ENCODE peak calls at places on chromosomes 1 and 21, in seven cellular contexts. One of them, this sample, is unnamed.

GRCh38 chr1:197776348-197777082 is 1.2 kb upstream of the DENND1B start:
- DNase-seq in type B pancreatic cell: no peak
- DNase-seq in amniotic stem cell: no peak
- DNase-seq in HAP-1: no peak
- DNase-seq in cardiac fibroblast: peak
- DNase-seq in CD8-positive, alpha-beta memory T cell: peak
- DNase-seq in activated T-helper 1 cell treated with Interleukin-2 at 50 U/mL for 16 hours: no peak
- DNase-seq in this sample: no peak

GRCh38 chr1:201399352-201400126 is 415 bp upstream of the LAD1 start:
- DNase-seq in type B pancreatic cell: no peak
- DNase-seq in amniotic stem cell: no peak
- DNase-seq in HAP-1: no peak
- DNase-seq in cardiac fibroblast: no peak
- DNase-seq in CD8-positive, alpha-beta memory T cell: no peak
- DNase-seq in activated T-helper 1 cell treated with Interleukin-2 at 50 U/mL for 16 hours: no peak
- DNase-seq in this sample: no peak

GRCh38 chr21:29678616-29679015 is 261.2 kb downstream of the GRIK1 start:
- DNase-seq in type B pancreatic cell: no peak
- DNase-seq in amniotic stem cell: no peak
- DNase-seq in HAP-1: no peak
- DNase-seq in cardiac fibroblast: peak
- DNase-seq in CD8-positive, alpha-beta memory T cell: no peak
- DNase-seq in activated T-helper 1 cell treated with Interleukin-2 at 50 U/mL for 16 hours: no peak
- DNase-seq in this sample: no peak

GRCh38 chr1:244052011-244052727 is 1.1 kb downstream of the ZBTB18 start:
- DNase-seq in type B pancreatic cell: no peak
- DNase-seq in amniotic stem cell: no peak
- DNase-seq in HAP-1: peak
- DNase-seq in cardiac fibroblast: peak
- DNase-seq in CD8-positive, alpha-beta memory T cell: no peak
- DNase-seq in activated T-helper 1 cell treated with Interleukin-2 at 50 U/mL for 16 hours: no peak
- DNase-seq in this sample: no peak

GRCh38 chr1:66243548-66244130 is 290.3 kb upstream of the SGIP1 start:
- DNase-seq in type B pancreatic cell: no peak
- DNase-seq in amniotic stem cell: no peak
- DNase-seq in HAP-1: no peak
- DNase-seq in cardiac fibroblast: peak
- DNase-seq in CD8-positive, alpha-beta memory T cell: no peak
- DNase-seq in activated T-helper 1 cell treated with Interleukin-2 at 50 U/mL for 16 hours: no peak
- DNase-seq in this sample: no peak

GRCh38 chr1:177181631-177182291 is 11.0 kb downstream of the BRINP2 start:
- DNase-seq in type B pancreatic cell: peak
- DNase-seq in amniotic stem cell: peak
- DNase-seq in HAP-1: peak
- DNase-seq in cardiac fibroblast: peak
- DNase-seq in CD8-positive, alpha-beta memory T cell: no peak
- DNase-seq in activated T-helper 1 cell treated with Interleukin-2 at 50 U/mL for 16 hours: no peak
- DNase-seq in this sample: no peak

GRCh38 chr1:28173980-28174297 is 2.6 kb downstream of the PTAFR start:
- DNase-seq in type B pancreatic cell: no peak
- DNase-seq in amniotic stem cell: no peak
- DNase-seq in HAP-1: no peak
- DNase-seq in cardiac fibroblast: no peak
- DNase-seq in CD8-positive, alpha-beta memory T cell: no peak
- DNase-seq in activated T-helper 1 cell treated with Interleukin-2 at 50 U/mL for 16 hours: no peak
- DNase-seq in this sample: no peak

GRCh38 chr1:233144434-233144833 is 151.1 kb downstream of the PCNX2 start:
- DNase-seq in type B pancreatic cell: no peak
- DNase-seq in amniotic stem cell: no peak
- DNase-seq in HAP-1: no peak
- DNase-seq in cardiac fibroblast: no peak
- DNase-seq in CD8-positive, alpha-beta memory T cell: no peak
- DNase-seq in activated T-helper 1 cell treated with Interleukin-2 at 50 U/mL for 16 hours: no peak
- DNase-seq in this sample: no peak

GRCh38 chr1:39106949-39107740 is 81.0 kb downstream of the NDUFS5 start:
- DNase-seq in type B pancreatic cell: no peak
- DNase-seq in amniotic stem cell: no peak
- DNase-seq in HAP-1: peak
- DNase-seq in cardiac fibroblast: no peak
- DNase-seq in CD8-positive, alpha-beta memory T cell: no peak
- DNase-seq in activated T-helper 1 cell treated with Interleukin-2 at 50 U/mL for 16 hours: no peak
- DNase-seq in this sample: no peak

GRCh38 chr1:22089787-22090186 is 37.3 kb downstream of the CDC42 start:
- DNase-seq in type B pancreatic cell: no peak
- DNase-seq in amniotic stem cell: no peak
- DNase-seq in HAP-1: no peak
- DNase-seq in cardiac fibroblast: no peak
- DNase-seq in CD8-positive, alpha-beta memory T cell: peak
- DNase-seq in activated T-helper 1 cell treated with Interleukin-2 at 50 U/mL for 16 hours: no peak
- DNase-seq in this sample: no peak

GRCh38 chr1:53530550-53530949 is 71.4 kb downstream of the DMRTB1 start:
- DNase-seq in type B pancreatic cell: no peak
- DNase-seq in amniotic stem cell: no peak
- DNase-seq in HAP-1: no peak
- DNase-seq in cardiac fibroblast: no peak
- DNase-seq in CD8-positive, alpha-beta memory T cell: no peak
- DNase-seq in activated T-helper 1 cell treated with Interleukin-2 at 50 U/mL for 16 hours: no peak
- DNase-seq in this sample: no peak

GRCh38 chr1:31183927-31184554 is 55.6 kb downstream of the NKAIN1 start:
- DNase-seq in type B pancreatic cell: no peak
- DNase-seq in amniotic stem cell: no peak
- DNase-seq in HAP-1: peak
- DNase-seq in cardiac fibroblast: peak
- DNase-seq in CD8-positive, alpha-beta memory T cell: no peak
- DNase-seq in activated T-helper 1 cell treated with Interleukin-2 at 50 U/mL for 16 hours: no peak
- DNase-seq in this sample: no peak

GRCh38 chr1:12168451-12169160 is 1.8 kb downstream of the TNFRSF1B start:
- DNase-seq in type B pancreatic cell: no peak
- DNase-seq in amniotic stem cell: no peak
- DNase-seq in HAP-1: no peak
- DNase-seq in cardiac fibroblast: no peak
- DNase-seq in CD8-positive, alpha-beta memory T cell: no peak
- DNase-seq in activated T-helper 1 cell treated with Interleukin-2 at 50 U/mL for 16 hours: no peak
- DNase-seq in this sample: no peak

GRCh38 chr21:25176637-25177412 is 430.5 kb downstream of the MRPL39 start:
- DNase-seq in type B pancreatic cell: no peak
- DNase-seq in amniotic stem cell: no peak
- DNase-seq in HAP-1: no peak
- DNase-seq in cardiac fibroblast: no peak
- DNase-seq in CD8-positive, alpha-beta memory T cell: no peak
- DNase-seq in activated T-helper 1 cell treated with Interleukin-2 at 50 U/mL for 16 hours: no peak
- DNase-seq in this sample: no peak

GRCh38 chr21:35252831-35253230 is 203.7 kb upstream of the RUNX1 start:
- DNase-seq in type B pancreatic cell: no peak
- DNase-seq in amniotic stem cell: no peak
- DNase-seq in HAP-1: no peak
- DNase-seq in cardiac fibroblast: peak
- DNase-seq in CD8-positive, alpha-beta memory T cell: no peak
- DNase-seq in activated T-helper 1 cell treated with Interleukin-2 at 50 U/mL for 16 hours: no peak
- DNase-seq in this sample: no peak

GRCh38 chr1:184836934-184837698 is 82.5 kb upstream of the EDEM3 start:
- DNase-seq in type B pancreatic cell: no peak
- DNase-seq in amniotic stem cell: no peak
- DNase-seq in HAP-1: no peak
- DNase-seq in cardiac fibroblast: no peak
- DNase-seq in CD8-positive, alpha-beta memory T cell: no peak
- DNase-seq in activated T-helper 1 cell treated with Interleukin-2 at 50 U/mL for 16 hours: no peak
- DNase-seq in this sample: no peak

GRCh38 chr1:169729991-169730390 is 3.9 kb downstream of the SELE start:
- DNase-seq in type B pancreatic cell: no peak
- DNase-seq in amniotic stem cell: no peak
- DNase-seq in HAP-1: no peak
- DNase-seq in cardiac fibroblast: no peak
- DNase-seq in CD8-positive, alpha-beta memory T cell: no peak
- DNase-seq in activated T-helper 1 cell treated with Interleukin-2 at 50 U/mL for 16 hours: no peak
- DNase-seq in this sample: no peak

GRCh38 chr1:175530981-175531380 is 212.4 kb downstream of the TNR start:
- DNase-seq in type B pancreatic cell: no peak
- DNase-seq in amniotic stem cell: no peak
- DNase-seq in HAP-1: no peak
- DNase-seq in cardiac fibroblast: no peak
- DNase-seq in CD8-positive, alpha-beta memory T cell: no peak
- DNase-seq in activated T-helper 1 cell treated with Interleukin-2 at 50 U/mL for 16 hours: no peak
- DNase-seq in this sample: no peak

GRCh38 chr1:101290922-101291561 is 54.2 kb downstream of the S1PR1 start:
- DNase-seq in type B pancreatic cell: no peak
- DNase-seq in amniotic stem cell: no peak
- DNase-seq in HAP-1: no peak
- DNase-seq in cardiac fibroblast: no peak
- DNase-seq in CD8-positive, alpha-beta memory T cell: no peak
- DNase-seq in activated T-helper 1 cell treated with Interleukin-2 at 50 U/mL for 16 hours: no peak
- DNase-seq in this sample: no peak

GRCh38 chr1:185224132-185224531 is 67.2 kb downstream of the SWT1 start:
- DNase-seq in type B pancreatic cell: no peak
- DNase-seq in amniotic stem cell: no peak
- DNase-seq in HAP-1: no peak
- DNase-seq in cardiac fibroblast: no peak
- DNase-seq in CD8-positive, alpha-beta memory T cell: no peak
- DNase-seq in activated T-helper 1 cell treated with Interleukin-2 at 50 U/mL for 16 hours: no peak
- DNase-seq in this sample: no peak

GRCh38 chr1:201488817-201489581 is 17.9 kb downstream of the CSRP1 start:
- DNase-seq in type B pancreatic cell: no peak
- DNase-seq in amniotic stem cell: peak
- DNase-seq in HAP-1: no peak
- DNase-seq in cardiac fibroblast: peak
- DNase-seq in CD8-positive, alpha-beta memory T cell: no peak
- DNase-seq in activated T-helper 1 cell treated with Interleukin-2 at 50 U/mL for 16 hours: no peak
- DNase-seq in this sample: no peak

GRCh38 chr1:23793018-23793781 is 2.3 kb downstream of the LYPLA2 start:
- DNase-seq in type B pancreatic cell: no peak
- DNase-seq in amniotic stem cell: no peak
- DNase-seq in HAP-1: no peak
- DNase-seq in cardiac fibroblast: peak
- DNase-seq in CD8-positive, alpha-beta memory T cell: peak
- DNase-seq in activated T-helper 1 cell treated with Interleukin-2 at 50 U/mL for 16 hours: no peak
- DNase-seq in this sample: no peak

GRCh38 chr21:37780991-37781983 is 135.0 kb downstream of the KCNJ6 start:
- DNase-seq in type B pancreatic cell: no peak
- DNase-seq in amniotic stem cell: no peak
- DNase-seq in HAP-1: no peak
- DNase-seq in cardiac fibroblast: peak
- DNase-seq in CD8-positive, alpha-beta memory T cell: no peak
- DNase-seq in activated T-helper 1 cell treated with Interleukin-2 at 50 U/mL for 16 hours: no peak
- DNase-seq in this sample: no peak

GRCh38 chr1:206967096-206967851 is 3.0 kb downstream of the FCAMR start:
- DNase-seq in type B pancreatic cell: no peak
- DNase-seq in amniotic stem cell: no peak
- DNase-seq in HAP-1: no peak
- DNase-seq in cardiac fibroblast: peak
- DNase-seq in CD8-positive, alpha-beta memory T cell: no peak
- DNase-seq in activated T-helper 1 cell treated with Interleukin-2 at 50 U/mL for 16 hours: no peak
- DNase-seq in this sample: no peak

GRCh38 chr21:25732091-25732760 is 2.5 kb downstream of the ATP5PF start:
- DNase-seq in type B pancreatic cell: no peak
- DNase-seq in amniotic stem cell: no peak
- DNase-seq in HAP-1: peak
- DNase-seq in cardiac fibroblast: no peak
- DNase-seq in CD8-positive, alpha-beta memory T cell: no peak
- DNase-seq in activated T-helper 1 cell treated with Interleukin-2 at 50 U/mL for 16 hours: no peak
- DNase-seq in this sample: no peak

GRCh38 chr1:109371271-109371739 is 26.4 kb downstream of the SORT1 start:
- DNase-seq in type B pancreatic cell: no peak
- DNase-seq in amniotic stem cell: no peak
- DNase-seq in HAP-1: no peak
- DNase-seq in cardiac fibroblast: peak
- DNase-seq in CD8-positive, alpha-beta memory T cell: no peak
- DNase-seq in activated T-helper 1 cell treated with Interleukin-2 at 50 U/mL for 16 hours: no peak
- DNase-seq in this sample: no peak

GRCh38 chr1:231691618-231692259 is 65.1 kb downstream of the DISC1 start:
- DNase-seq in type B pancreatic cell: no peak
- DNase-seq in amniotic stem cell: peak
- DNase-seq in HAP-1: peak
- DNase-seq in cardiac fibroblast: peak
- DNase-seq in CD8-positive, alpha-beta memory T cell: no peak
- DNase-seq in activated T-helper 1 cell treated with Interleukin-2 at 50 U/mL for 16 hours: no peak
- DNase-seq in this sample: no peak

GRCh38 chr1:215777370-215777925 is 210.3 kb downstream of the KCTD3 start:
- DNase-seq in type B pancreatic cell: no peak
- DNase-seq in amniotic stem cell: no peak
- DNase-seq in HAP-1: no peak
- DNase-seq in cardiac fibroblast: peak
- DNase-seq in CD8-positive, alpha-beta memory T cell: no peak
- DNase-seq in activated T-helper 1 cell treated with Interleukin-2 at 50 U/mL for 16 hours: no peak
- DNase-seq in this sample: no peak

This sample was measured in T-helper 9 cell.